ENCODE peak calls at places on chromosomes 13 and 19, in six cellular contexts. I, D, A, E, M and T are unnamed samples. For H3K36me3, the result is how much of the 10 kb centered on the place peaks cover.

GRCh38 chr13:43487459-43487858 is 299.3 kb downstream of the ENOX1 start:
- ATAC-seq in I (no peak), E (no peak), D (no peak), A (peak), M (no peak), T (no peak)

GRCh38 chr13:42532561-42533335 is 41.2 kb upstream of the TNFSF11 start:
- ATAC-seq in A (no peak), E (no peak), M (no peak), D (no peak), I (no peak), T (no peak)

GRCh38 chr13:59663707-59664106 is 500.0 kb downstream of the DIAPH3 start:
- ATAC-seq in E (no peak), D (no peak), A (no peak), I (no peak), M (no peak), T (no peak)

GRCh38 chr13:23600100-23600499 is 29.9 kb downstream of the TNFRSF19 start:
- ATAC-seq in I (peak), E (no peak), A (no peak), M (no peak), D (no peak), T (no peak)

GRCh38 chr13:86946734-86947133 is 724.4 kb upstream of the SLITRK5 start:
- ATAC-seq in A (no peak), M (no peak), I (no peak), E (no peak), D (no peak), T (no peak)

GRCh38 chr19:3586124-3586626 is 897 bp downstream of the GIPC3 start:
- ATAC-seq in M (no peak), E (no peak), D (peak), I (no peak), A (no peak), T (no peak)

GRCh38 chr13:73336789-73337188 is 278.0 kb downstream of the KLF5 start:
- ATAC-seq in A (no peak), D (no peak), I (no peak), E (no peak), M (no peak), T (no peak)

GRCh38 chr19:11179716-11180297 is 17.5 kb downstream of the KANK2 start:
- ATAC-seq in A (no peak), D (no peak), I (no peak), E (no peak), M (peak), T (no peak)

GRCh38 chr13:42055500-42056085 is 7.1 kb downstream of the DGKH start:
- ATAC-seq in A (no peak), D (no peak), M (no peak), E (no peak), I (no peak), T (no peak)

GRCh38 chr13:91331047-91331915 is 16.2 kb upstream of the MIR17HG start:
- ATAC-seq in M (no peak), D (no peak), A (no peak), E (no peak), I (no peak), T (no peak)

GRCh38 chr13:28267495-28267894 is 129.2 kb downstream of the PAN3 start:
- ATAC-seq in M (no peak), A (no peak), E (no peak), D (no peak), I (no peak), T (no peak)

GRCh38 chr19:30361721-30362120 is 10.5 kb upstream of the ZNF536 start:
- ATAC-seq in D (no peak), I (no peak), E (no peak), A (no peak), M (no peak), T (no peak)

GRCh38 chr13:48151766-48152165 is 56.9 kb upstream of the MED4 start:
- ATAC-seq in D (no peak), M (no peak), I (no peak), E (no peak), A (no peak), T (no peak)

GRCh38 chr19:18160792-18161690 is 8.1 kb downstream of the PIK3R2 start:
- ATAC-seq in M (peak), D (peak), I (peak), A (peak), E (peak), T (peak)

GRCh38 chr19:41299046-41299754 is 10.8 kb upstream of the CCDC97 start:
- ATAC-seq in E (no peak), D (peak), A (peak), I (no peak), M (peak), T (peak)

GRCh38 chr19:45147835-45148676 is 12.7 kb downstream of the NKPD1 start:
- ATAC-seq in D (no peak), A (no peak), I (no peak), M (no peak), E (no peak), T (no peak)

GRCh38 chr13:43376596-43376995 is 353.2 kb downstream of the DNAJC15 start:
- ATAC-seq in D (no peak), M (no peak), I (no peak), E (no peak), A (peak), T (no peak)

GRCh38 chr13:40992678-40993077 is 26.4 kb downstream of the ELF1 start:
- ATAC-seq in M (no peak), A (no peak), I (peak), D (peak), E (no peak), T (no peak)
- TF ChIP-seq CTCF in M (peak), A (no peak), I (no peak), D (no peak), E (no peak), T (no peak)

GRCh38 chr19:6364353-6364752 is 3.0 kb downstream of the CLPP start:
- ATAC-seq in D (no peak), E (no peak), A (no peak), I (no peak), M (no peak), T (no peak)

GRCh38 chr19:6363429-6363828 is 2.1 kb downstream of the CLPP start:
- ATAC-seq in D (no peak), M (no peak), A (no peak), I (peak), E (no peak), T (no peak)

GRCh38 chr19:6359942-6360341 is 1.4 kb upstream of the CLPP start:
- ATAC-seq in A (no peak), E (no peak), D (no peak), I (no peak), M (no peak), T (no peak)

GRCh38 chr19:6362351-6362801 is 1.0 kb downstream of the CLPP start:
- ATAC-seq in D (no peak), E (no peak), A (no peak), M (no peak), I (no peak), T (no peak)

DNA sequence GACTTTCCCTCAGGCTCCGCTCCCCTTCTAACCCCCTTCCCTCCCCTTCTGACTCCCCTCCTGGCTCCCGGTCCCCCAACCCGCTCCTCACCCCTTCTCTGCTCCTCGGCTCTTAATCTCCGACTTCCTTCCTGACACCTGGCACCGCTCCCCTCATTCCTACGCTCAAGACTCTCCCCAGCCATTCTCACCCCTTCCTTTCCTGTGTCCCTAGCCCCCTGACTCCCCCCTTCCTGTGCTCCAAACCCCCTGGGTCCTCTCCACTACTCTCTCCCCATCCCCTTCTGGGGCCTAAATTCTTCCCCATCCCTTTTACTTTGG is 653 bp downstream of the CLPP start:
- ATAC-seq in E (peak), M (peak), I (peak), A (peak), D (no peak), T (peak)
- H3K27ac ChIP-seq in E (peak), M (peak), I (peak), A (peak), D (peak), T (peak)

DNA sequence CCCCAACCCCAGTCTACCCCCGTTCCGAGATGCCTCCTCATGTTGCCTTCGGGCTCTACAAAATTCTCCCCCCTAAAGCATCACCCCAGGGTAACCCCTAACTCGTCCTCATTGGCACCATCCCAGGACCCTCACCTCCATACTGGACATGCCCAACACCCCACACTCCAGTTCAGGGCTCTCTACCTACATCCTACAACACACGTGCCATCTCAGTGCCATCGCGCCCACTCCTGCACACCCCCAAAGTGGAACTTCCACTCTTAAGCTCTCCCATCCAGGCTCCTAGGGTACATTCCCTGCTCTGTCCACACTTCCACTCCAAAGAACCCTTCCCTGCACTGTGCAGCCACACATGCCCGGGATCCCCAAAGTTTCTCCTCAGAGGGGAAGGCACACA is 827 bp upstream of the FKRP start:
- ATAC-seq in M (no peak), E (peak), A (peak), D (peak), I (peak), T (no peak)
- H3K36me3 ChIP-seq in M (under half), E (under half), A (under half), D (under half), I (under half), T (under half)

DNA sequence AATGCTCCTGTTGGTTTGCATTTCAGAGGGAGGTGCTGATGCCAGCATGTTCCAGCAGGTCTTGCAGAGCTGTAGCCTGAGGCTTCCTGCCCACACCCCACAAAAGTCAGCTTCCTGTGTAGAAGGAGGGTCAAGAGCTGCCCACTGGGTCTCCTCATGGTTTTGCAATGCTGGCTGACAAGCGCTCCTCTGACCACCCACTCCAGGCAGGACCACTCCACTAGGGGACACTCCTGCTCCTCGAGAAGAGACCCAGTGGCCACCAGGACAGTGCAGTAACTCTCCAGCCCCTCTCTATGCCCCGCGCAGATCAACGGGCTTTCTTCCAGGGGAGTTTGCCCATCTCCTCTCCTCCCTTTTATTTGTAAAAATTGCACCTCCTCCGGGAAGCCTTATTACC is 72.9 kb upstream of the UQCRFS1 start:
- ATAC-seq in A (no peak), I (no peak), M (no peak), D (no peak), E (no peak), T (no peak)
- TF ChIP-seq CTCF in A (no peak), I (no peak), M (no peak), D (peak), E (no peak), T (peak)

GRCh38 chr19:13838071-13838942 is 38.6 kb upstream of the NANOS3 start:
- ATAC-seq in D (no peak), A (no peak), E (no peak), M (no peak), I (no peak), T (no peak)
- H3K27ac ChIP-seq in D (peak), A (peak), E (peak), M (peak), I (peak), T (peak)

DNA sequence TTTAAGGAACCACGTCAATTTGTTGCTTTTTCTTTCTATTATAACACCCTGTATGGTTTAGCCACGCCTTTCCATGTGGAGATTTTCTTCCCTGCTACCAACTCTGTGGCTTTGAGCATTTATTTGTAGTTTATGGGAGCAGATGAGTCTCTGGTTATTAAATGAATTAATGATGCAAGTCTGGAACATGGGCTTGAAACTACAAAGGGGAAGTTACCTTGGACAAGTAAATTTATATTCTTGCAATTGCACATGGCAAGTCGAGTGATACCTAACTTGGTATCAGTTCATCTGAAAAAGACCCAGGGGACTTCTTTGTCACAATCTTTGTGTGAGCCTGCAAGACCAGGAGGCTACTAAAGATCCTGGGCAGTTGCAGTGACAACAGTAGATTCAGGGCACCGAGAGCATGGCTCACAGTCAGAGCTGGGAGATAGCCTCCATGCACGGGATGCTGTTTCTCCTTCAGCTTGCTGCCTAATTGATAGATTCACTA is 24.4 kb downstream of the B3GLCT start:
- ATAC-seq in E (no peak), D (no peak), A (no peak), M (no peak), I (no peak), T (no peak)
- H3K36me3 ChIP-seq in E (under half), D (under half), A (under half), M (under half), I (under half), T (under half)

DNA sequence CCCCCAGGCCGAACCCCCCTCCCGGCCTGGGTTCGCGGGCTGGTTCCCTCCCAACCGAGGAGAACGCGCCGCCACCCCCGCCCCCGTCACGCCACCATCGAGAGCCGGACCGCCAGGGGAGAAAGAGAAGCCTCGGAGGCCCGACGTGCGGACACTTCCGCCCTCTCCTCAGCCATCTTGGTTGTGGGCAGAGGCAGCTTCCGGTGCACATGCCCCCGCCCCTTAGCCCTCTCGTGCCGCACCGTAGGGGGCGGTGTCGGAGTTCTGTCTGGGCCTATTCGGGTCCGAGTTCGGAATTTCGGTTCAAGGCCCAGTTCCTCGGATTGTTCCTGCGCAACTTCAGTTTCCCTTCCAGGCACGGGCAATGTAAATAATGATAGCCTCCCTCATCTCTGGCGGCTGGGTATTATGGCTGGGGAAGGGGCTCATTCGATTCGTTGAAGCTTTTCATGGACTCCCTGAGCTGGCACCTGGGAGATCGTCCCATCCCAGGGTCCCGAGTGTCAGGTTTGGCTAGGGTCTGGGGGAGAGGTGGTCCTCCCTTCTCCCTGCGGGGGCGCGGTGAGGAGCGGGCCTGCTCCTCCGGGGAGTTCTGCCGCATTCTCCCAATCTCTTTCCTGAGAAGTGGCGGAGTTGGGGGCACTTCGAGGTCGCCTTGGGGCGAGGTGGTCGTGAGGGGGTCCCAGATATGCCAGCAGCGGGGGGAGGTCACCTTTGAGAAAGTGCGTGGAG is at the start of the genes IER2 and STX10:
- ATAC-seq in E (peak), D (peak), M (peak), I (peak), A (peak), T (peak)
- TF ChIP-seq CTCF in E (peak), D (peak), M (peak), I (peak), A (peak), T (peak)

GRCh38 chr13:103288114-103288513 is 221.9 kb upstream of the SLC10A2 start:
- ATAC-seq in E (no peak), M (no peak), A (peak), D (no peak), I (no peak), T (no peak)
- H3K27ac ChIP-seq in E (no peak), M (no peak), A (no peak), D (no peak), I (no peak), T (no peak)